ENCODE peak calls at places on chromosomes 4 and X, in five cellular contexts. Y, F, X, Z and J are unnamed samples.
A peak's percentile ranks its signal among the peaks of the same experiment; 100 is the strongest.

GRCh38 chrX:106397788-106398538 is 213.8 kb upstream of the RADX start:
- DNase-seq in Z (peak; percentile 20), F (no peak), X (no peak), Y (no peak), J (no peak)

GRCh38 chrX:110108381-110108796 is 105.5 kb downstream of the TMEM164 start:
- DNase-seq in X (no peak), Z (no peak), Y (no peak), F (no peak), J (no peak)

GRCh38 chr4:122334828-122335227 is 44.0 kb upstream of the ADAD1 start:
- DNase-seq in X (no peak), Y (no peak), Z (no peak), F (no peak), J (no peak)

GRCh38 chrX:39855748-39856129 is 242.0 kb downstream of the BCOR start:
- DNase-seq in Z (no peak), F (peak; percentile 62), Y (no peak), X (no peak), J (no peak)

GRCh38 chrX:13092455-13092941 is 48.1 kb upstream of the FAM9C start:
- DNase-seq in Y (peak; percentile 74), X (no peak), Z (no peak), F (peak; percentile 76), J (no peak)

GRCh38 chrX:116526010-116526409 is 63.2 kb upstream of the CT83 start:
- DNase-seq in X (no peak), Y (no peak), Z (no peak), F (no peak), J (no peak)

GRCh38 chr4:83561381-83561780 is 25.5 kb downstream of the GPAT3 start:
- DNase-seq in X (no peak), F (no peak), Y (no peak), Z (no peak), J (no peak)

GRCh38 chrX:122940199-122940598 is 243.9 kb upstream of the GRIA3 start:
- DNase-seq in Y (no peak), Z (no peak), X (no peak), F (no peak), J (no peak)

GRCh38 chrX:47483310-47484268 is 567 bp upstream of the ZNF41 start:
- DNase-seq in F (peak; percentile 37), Y (peak; percentile 58), Z (peak; percentile 43), X (peak; percentile 52), J (peak; percentile 31)

GRCh38 chr4:83261307-83261706 is 23.3 kb downstream of the COQ2 start:
- DNase-seq in X (no peak), Y (no peak), Z (no peak), F (peak; percentile 75), J (no peak)

GRCh38 chr4:74157116-74157742 is 689 bp upstream of the MTHFD2L start:
- DNase-seq in Y (no peak), F (no peak), X (no peak), Z (no peak), J (no peak)

GRCh38 chrX:101417981-101418841 is 10.2 kb downstream of the HNRNPH2 start:
- DNase-seq in Z (peak; percentile 85), X (peak; percentile 78), Y (peak; percentile 87), F (peak; percentile 65), J (peak; percentile 79)

DNA sequence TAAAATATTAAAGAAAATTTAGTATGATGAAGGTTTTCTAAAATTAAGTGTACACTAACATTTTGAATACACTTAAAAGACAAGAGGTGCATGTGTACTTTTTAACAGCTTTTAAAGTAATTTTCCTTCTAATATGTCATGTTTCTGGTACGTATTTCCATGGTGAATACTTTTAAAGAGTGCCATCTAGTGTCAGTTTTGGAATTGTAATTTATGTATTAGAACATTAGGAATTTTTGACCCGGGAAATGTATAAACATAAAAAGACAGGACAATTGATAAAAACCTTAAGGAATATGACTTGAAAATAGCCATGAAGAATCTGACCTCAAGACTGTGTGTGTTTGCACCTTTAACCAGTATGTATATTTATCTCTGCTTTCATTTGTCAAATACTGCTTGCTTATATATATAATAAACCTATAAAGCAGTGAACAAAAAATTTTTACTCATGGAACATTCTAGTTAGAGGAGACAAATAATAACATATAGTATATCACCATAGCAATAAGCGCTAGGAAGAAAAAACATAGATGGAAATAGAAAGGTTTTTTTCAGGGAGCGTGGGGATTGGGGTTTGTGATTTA is 7.2 kb downstream of the GSTCD start:
- DNase-seq in Z (peak; percentile 28), F (no peak), X (peak; percentile 6), Y (no peak), J (no peak)
- H3K4me3 ChIP-seq in Z (no peak overlapping the region), F (no peak overlapping the region), X (no peak overlapping the region), Y (no peak overlapping the region), J (no peak overlapping the region)

GRCh38 chr4:185801471-185801870 is 10.5 kb downstream of the SORBS2 start:
- DNase-seq in F (no peak), X (no peak), Y (no peak), Z (no peak), J (no peak)
- H3K4me1 ChIP-seq in F (no peaks in the 10 kb centered on the region), X (peaks cover 9% of the 10 kb centered on the region), Y (no peaks in the 10 kb centered on the region), Z (peaks cover 44% of the 10 kb centered on the region), J (peaks cover 48% of the 10 kb centered on the region)

GRCh38 chr4:140305053-140305452 is 68.4 kb upstream of the SCOC start:
- DNase-seq in F (peak; percentile 36), Y (no peak), X (no peak), Z (no peak), J (no peak)

GRCh38 chr4:140312101-140312500 is 61.3 kb upstream of the SCOC start:
- DNase-seq in X (no peak), F (no peak), Y (no peak), Z (no peak), J (no peak)

GRCh38 chr4:140315032-140315826 is 58.2 kb upstream of the SCOC start:
- DNase-seq in Z (no peak), F (no peak), Y (no peak), X (no peak), J (no peak)

GRCh38 chr4:140308366-140309123 is 64.9 kb upstream of the SCOC start:
- DNase-seq in F (peak; percentile 23), Y (no peak), Z (peak; percentile 24), X (no peak), J (peak; percentile 75)

GRCh38 chr4:140309124-140309870 is 64.1 kb upstream of the SCOC start:
- DNase-seq in Z (no peak), Y (no peak), X (no peak), F (peak; percentile 10), J (no peak)
- TF ChIP-seq CTCF in Z (no peak), Y (no peak), X (no peak), F (no peak), J (no peak)

DNA sequence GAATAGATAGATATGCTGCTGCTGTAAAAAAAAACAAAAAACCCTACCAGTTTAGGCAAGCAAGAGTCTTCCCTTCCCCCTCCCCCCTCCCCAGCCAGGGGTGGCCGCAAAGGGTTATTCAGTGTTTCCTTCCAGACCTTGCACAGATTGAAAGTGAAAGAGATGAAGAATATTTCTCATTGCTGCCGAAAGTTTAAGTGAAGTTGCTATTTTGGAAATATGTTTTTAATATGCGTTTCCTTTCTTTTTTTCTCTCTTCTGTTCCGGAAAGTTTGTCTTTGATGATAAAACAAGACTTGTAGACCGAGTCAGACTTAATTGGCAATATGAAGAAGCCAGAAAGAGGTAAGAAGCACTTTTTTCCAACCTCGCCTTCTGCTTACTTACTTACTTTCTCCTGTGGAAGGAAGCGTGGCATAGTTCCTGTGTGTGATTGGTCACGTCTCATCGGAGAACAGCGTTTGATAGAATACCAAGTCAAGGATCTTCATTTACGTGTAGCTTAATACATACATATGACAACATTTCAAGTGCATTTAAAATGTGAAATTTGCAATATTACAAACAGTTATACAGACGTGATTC is 58.4 kb upstream of the CLCN4 start:
- DNase-seq in Z (no peak), F (no peak), X (no peak), Y (no peak), J (no peak)
- H3K4me3 ChIP-seq in Z (no peak overlapping the region), F (no peak overlapping the region), X (no peak overlapping the region), Y (peak overlapping the region; percentile 40), J (no peak overlapping the region)